ENCODE peak calls at places on chromosomes 1 and 21, in five cellular contexts. L is endothelial cell of umbilical vein, T is activated T-cell treated with anti-CD3 and anti-CD28 coated beads for 4 hours, P is neural crest cell, C is aorta. I is an unnamed sample.

GRCh38 chr21:17250651-17251294 is 262.1 kb upstream of the CXADR start:
- DNase-seq in P (no peak), T (no peak), C (no peak), L (peak), I (peak)

GRCh38 chr1:13681921-13682320 is 18.1 kb upstream of the PRDM2 start:
- DNase-seq in T (no peak), C (no peak), L (no peak), P (no peak), I (no peak)

GRCh38 chr21:37564341-37564923 is 197.9 kb downstream of the DYRK1A start:
- DNase-seq in C (peak), L (peak), P (no peak), T (peak), I (peak)

GRCh38 chr1:29808141-29808995 is 572.0 kb downstream of the PTPRU start:
- DNase-seq in P (no peak), L (no peak), C (no peak), T (no peak), I (no peak)

GRCh38 chr1:43537423-43538142 is 6.9 kb downstream of the PTPRF start:
- DNase-seq in L (no peak), P (no peak), C (no peak), T (no peak), I (no peak)

GRCh38 chr1:155013632-155014031 is 11.0 kb downstream of the ZBTB7B start:
- DNase-seq in L (no peak), P (no peak), T (no peak), C (no peak), I (no peak)

GRCh38 chr1:205188132-205188531 is 23.4 kb downstream of the DSTYK start:
- DNase-seq in C (no peak), P (no peak), L (no peak), T (no peak), I (peak)

GRCh38 chr1:77068013-77068412 is 151.2 kb downstream of the PIGK start:
- DNase-seq in P (no peak), C (no peak), T (no peak), L (no peak), I (no peak)

GRCh38 chr1:29186252-29186651 is 4.6 kb upstream of the SRSF4 start:
- DNase-seq in L (no peak), T (no peak), P (no peak), C (no peak), I (no peak)

GRCh38 chr1:45923343-45923742 is 119.9 kb downstream of the MAST2 start:
- DNase-seq in L (no peak), C (no peak), T (no peak), P (no peak), I (no peak)

GRCh38 chr1:66940968-66941367 is 16.2 kb downstream of the MIER1 start:
- DNase-seq in P (no peak), T (no peak), L (no peak), C (no peak), I (peak)

GRCh38 chr1:243719476-243719875 is 130.6 kb downstream of the AKT3 start:
- DNase-seq in T (no peak), C (no peak), L (peak), P (no peak), I (no peak)

GRCh38 chr1:8297245-8297644 is 20.7 kb upstream of the SLC45A1 start:
- DNase-seq in C (no peak), T (no peak), P (no peak), L (no peak), I (no peak)